ENCODE peak calls at places on chromosomes 7 and 10, in five cellular contexts. J is aorta, F is SJSA1, P is psoas muscle, A is esophagus squamous epithelium. Q is an unnamed sample.

GRCh38 chr10:78852856-78853255 is 215.9 kb upstream of the ZMIZ1 start:
- DNase-seq in J (no peak), F (no peak), P (no peak), A (no peak), Q (no peak)

GRCh38 chr7:152851881-152852417 is 92.4 kb downstream of the ACTR3B start:
- DNase-seq in J (no peak), F (no peak), P (no peak), A (no peak), Q (no peak)

GRCh38 chr10:108911814-108912541 is 1011.3 kb downstream of the XPNPEP1 start:
- DNase-seq in J (peak), F (peak), P (peak), A (no peak), Q (no peak)

GRCh38 chr7:71132521-71133231 is 732 bp downstream of the GALNT17 start:
- DNase-seq in J (peak), F (no peak), P (no peak), A (no peak), Q (no peak)

GRCh38 chr10:65581426-65582026 is 1344.3 kb upstream of the LRRTM3 start:
- DNase-seq in J (peak), F (no peak), P (no peak), A (no peak), Q (no peak)

GRCh38 chr10:34262965-34263364 is 552.1 kb downstream of the PARD3 start:
- DNase-seq in J (no peak), F (no peak), P (no peak), A (no peak), Q (no peak)

GRCh38 chr10:59748834-59749233 is 4.4 kb downstream of the MRLN start:
- DNase-seq in J (no peak), F (no peak), P (no peak), A (no peak), Q (no peak)

GRCh38 chr7:27753863-27754262 is 13.9 kb downstream of the TAX1BP1 start:
- DNase-seq in J (no peak), F (no peak), P (no peak), A (no peak), Q (no peak)

GRCh38 chr10:125169915-125170314 is 9.6 kb upstream of the CTBP2 start:
- DNase-seq in J (no peak), F (no peak), P (no peak), A (no peak), Q (no peak)

GRCh38 chr7:128030263-128030998 is 806 bp downstream of the LRRC4 start:
- DNase-seq in J (no peak), F (no peak), P (no peak), A (no peak), Q (no peak)

GRCh38 chr7:99092064-99092720 is 51.7 kb downstream of the SMURF1 start:
- DNase-seq in J (no peak), F (no peak), P (no peak), A (no peak), Q (no peak)

GRCh38 chr7:491958-492713 is 27.5 kb downstream of the PDGFA start:
- DNase-seq in J (peak), F (no peak), P (peak), A (no peak), Q (no peak)

GRCh38 chr7:119935418-119936025 is 337.5 kb upstream of the KCND2 start:
- DNase-seq in J (no peak), F (no peak), P (no peak), A (no peak), Q (no peak)

GRCh38 chr10:100624298-100624697 is 88.6 kb downstream of the HIF1AN start:
- DNase-seq in J (peak), F (no peak), P (no peak), A (no peak), Q (no peak)

GRCh38 chr7:2105917-2106316 is 126.8 kb downstream of the MAD1L1 start:
- DNase-seq in J (no peak), F (no peak), P (no peak), A (no peak), Q (no peak)

GRCh38 chr10:12907651-12908050 is 93.9 kb downstream of the CCDC3 start:
- DNase-seq in J (peak), F (no peak), P (no peak), A (no peak), Q (no peak)

GRCh38 chr7:141272417-141272816 is 198.6 kb downstream of the TMEM178B start:
- DNase-seq in J (no peak), F (no peak), P (no peak), A (no peak), Q (no peak)

GRCh38 chr10:126497672-126498071 is 109.4 kb upstream of the ADAM12 start:
- DNase-seq in J (no peak), F (no peak), P (no peak), A (no peak), Q (no peak)

GRCh38 chr7:1100886-1101579 is 13.1 kb downstream of the GPER1 start:
- DNase-seq in J (no peak), F (no peak), P (peak), A (no peak), Q (no peak)

GRCh38 chr7:78490526-78490925 is 692.0 kb downstream of the PHTF2 start:
- DNase-seq in J (no peak), F (no peak), P (no peak), A (no peak), Q (no peak)

GRCh38 chr7:149198161-149198816 is 2.9 kb downstream of the ZNF282 start:
- DNase-seq in J (no peak), F (no peak), P (peak), A (no peak), Q (no peak)

GRCh38 chr7:149196151-149196704 is 882 bp downstream of the ZNF282 start:
- DNase-seq in J (no peak), F (no peak), P (no peak), A (no peak), Q (no peak)

GRCh38 chr7:149197675-149198074 is 2.3 kb downstream of the ZNF282 start:
- DNase-seq in J (no peak), F (no peak), P (no peak), A (no peak), Q (no peak)

GRCh38 chr7:149196705-149197171 is 1.4 kb downstream of the ZNF282 start:
- DNase-seq in J (no peak), F (no peak), P (no peak), A (no peak), Q (no peak)

DNA sequence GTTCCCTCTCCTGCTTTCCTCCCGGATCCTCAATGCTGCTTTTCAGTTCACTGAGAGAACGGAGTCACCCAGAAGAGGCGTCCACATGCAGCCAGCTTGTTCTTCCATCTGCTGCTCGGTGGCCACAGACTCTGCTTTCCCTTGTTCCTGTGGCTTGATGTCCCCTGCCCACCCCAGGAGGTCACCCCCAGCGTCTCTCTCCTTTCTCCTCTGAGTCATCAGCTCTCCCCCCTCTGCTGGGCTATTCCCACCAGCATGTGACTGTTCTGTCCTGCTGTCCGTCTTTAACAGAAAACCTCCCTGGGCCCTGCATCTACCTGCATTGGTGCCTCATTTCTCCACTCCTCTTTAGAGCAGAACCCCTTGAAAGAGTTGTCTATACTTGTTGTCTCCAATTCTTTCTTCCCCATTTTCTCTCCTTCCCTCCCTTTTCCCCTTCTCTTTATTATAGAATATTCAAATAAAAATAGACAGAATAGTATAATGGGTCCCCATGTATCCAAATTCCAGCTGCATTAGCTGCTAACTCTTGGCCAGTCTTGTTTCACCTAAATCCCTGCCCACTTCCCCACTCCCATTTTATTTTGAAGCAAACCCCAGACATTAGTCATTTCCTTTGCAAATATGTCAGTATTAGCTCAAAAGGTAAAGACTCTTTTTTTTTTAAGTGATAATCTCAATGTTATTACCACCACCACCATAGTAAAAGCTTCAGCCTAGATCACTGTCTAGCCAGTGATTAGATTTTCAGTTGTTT is 4.1 kb downstream of the ZNF282 start:
- DNase-seq in J (no peak), F (no peak), P (peak), A (no peak), Q (no peak)
- H3K27ac ChIP-seq in J (no peak), F (no peak), P (no peak), A (no peak), Q (no peak)

GRCh38 chr10:87550741-87551140 is 46.0 kb downstream of the MINPP1 start:
- DNase-seq in J (no peak), F (no peak), P (no peak), A (no peak), Q (no peak)
- H3K27ac ChIP-seq in J (no peak), F (no peak), P (no peak), A (no peak), Q (no peak)

DNA sequence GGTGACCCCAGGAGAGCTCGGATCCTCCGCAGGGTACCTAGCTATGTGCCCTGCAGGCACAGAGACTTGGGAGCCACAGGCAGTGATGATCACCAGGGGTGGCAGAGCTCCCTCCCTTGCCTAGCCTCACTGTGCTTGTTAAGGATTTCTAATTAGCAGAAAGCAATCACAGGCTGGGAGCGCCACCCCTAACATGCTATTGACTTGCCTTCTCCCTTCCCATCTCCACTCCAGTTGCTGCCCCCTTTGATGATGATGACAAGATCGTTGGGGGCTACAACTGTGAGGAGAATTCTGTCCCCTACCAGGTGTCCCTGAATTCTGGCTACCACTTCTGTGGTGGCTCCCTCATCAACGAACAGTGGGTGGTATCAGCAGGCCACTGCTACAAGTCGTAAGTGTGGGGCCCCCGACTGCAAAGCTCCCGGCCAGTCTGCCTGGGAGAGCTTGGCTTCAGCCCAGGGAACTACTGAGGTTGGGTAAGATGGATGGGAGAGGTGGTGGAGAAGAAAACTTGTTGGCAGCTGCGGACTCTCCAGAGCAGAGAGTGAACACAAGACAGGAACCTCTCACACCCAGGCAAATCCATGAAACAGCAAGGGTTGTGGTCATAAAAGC is 1.2 kb downstream of the PRSS1 start:
- DNase-seq in J (no peak), F (no peak), P (no peak), A (no peak), Q (no peak)
- H3K27ac ChIP-seq in J (no peak), F (no peak), P (no peak), A (no peak), Q (no peak)

DNA sequence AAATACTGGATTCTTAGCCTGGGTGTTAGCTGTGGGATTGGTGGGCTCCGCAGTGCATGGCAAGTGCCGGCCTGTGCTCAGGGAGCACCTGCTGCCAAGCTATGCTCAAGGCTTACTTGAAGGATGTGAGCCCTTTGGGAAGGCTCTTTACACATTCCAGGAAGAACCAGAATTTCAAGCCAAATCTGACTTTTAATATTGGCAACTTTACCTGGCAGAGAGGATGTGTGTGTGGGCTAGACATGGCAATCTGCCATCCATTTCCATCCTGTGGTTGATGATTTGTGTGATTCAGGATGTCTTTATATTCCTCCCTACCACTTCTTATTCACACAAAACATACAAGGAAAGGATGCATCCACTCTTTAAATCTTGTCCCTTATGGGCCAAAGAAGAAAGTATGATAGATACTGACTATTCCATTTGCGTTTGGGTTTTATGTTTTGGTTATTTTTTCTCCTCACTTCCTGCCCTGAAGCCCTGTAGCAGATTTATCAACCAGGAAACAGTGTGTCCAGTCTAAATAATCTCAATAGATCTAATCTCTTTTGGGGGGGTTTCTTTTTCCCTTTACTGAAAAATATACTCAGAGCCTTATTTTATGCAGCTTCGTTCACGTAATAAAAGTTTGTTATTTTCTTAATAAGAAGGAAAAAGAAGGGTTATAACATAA is 247.1 kb downstream of the COBL start:
- DNase-seq in J (no peak), F (no peak), P (no peak), A (no peak), Q (no peak)
- H3K27ac ChIP-seq in J (no peak), F (no peak), P (no peak), A (no peak), Q (peak)

GRCh38 chr10:103168436-103168835 is 24.6 kb downstream of the NT5C2 start:
- DNase-seq in J (no peak), F (no peak), P (no peak), A (no peak), Q (no peak)
- H3K27ac ChIP-seq in J (no peak), F (no peak), P (no peak), A (peak), Q (no peak)

DNA sequence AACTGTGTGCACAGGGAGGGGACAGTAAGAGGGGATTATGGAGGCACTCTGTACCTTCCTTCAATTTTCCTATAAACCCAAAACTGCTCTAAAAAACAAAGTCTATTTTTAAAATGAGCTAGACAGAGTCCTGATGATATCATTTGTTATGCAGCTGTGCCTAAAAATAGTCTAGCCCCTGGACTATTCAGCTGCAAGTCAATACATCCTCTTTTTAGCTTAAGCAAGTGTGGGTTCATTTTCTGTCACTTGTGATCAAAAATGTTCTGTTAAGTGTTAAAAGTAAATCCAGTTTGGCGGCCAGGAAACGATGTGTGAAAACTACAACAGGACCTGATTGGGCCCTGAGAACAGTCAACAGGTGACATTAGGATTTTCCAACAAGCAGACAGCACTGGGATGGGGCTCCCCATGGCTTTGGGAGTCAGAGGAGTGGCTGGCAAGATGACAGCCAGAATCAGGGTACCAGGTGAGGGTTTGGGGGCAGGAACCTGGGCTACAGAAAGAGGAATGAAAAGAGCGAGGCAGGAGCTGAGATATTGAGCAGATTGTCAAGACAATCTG is 33.9 kb downstream of the FAM107B start:
- DNase-seq in J (no peak), F (no peak), P (no peak), A (no peak), Q (no peak)
- H3K27ac ChIP-seq in J (peak), F (no peak), P (no peak), A (no peak), Q (peak)

GRCh38 chr10:102310356-102311024 is 65.2 kb downstream of the GBF1 start:
- DNase-seq in J (no peak), F (peak), P (no peak), A (no peak), Q (no peak)

GRCh38 chr10:102311025-102311420 is 65.7 kb downstream of the GBF1 start:
- DNase-seq in J (no peak), F (no peak), P (no peak), A (no peak), Q (no peak)

GRCh38 chr10:102314801-102315200 is 69.5 kb downstream of the GBF1 start:
- DNase-seq in J (no peak), F (no peak), P (no peak), A (no peak), Q (no peak)

GRCh38 chr10:102313221-102313896 is 68.0 kb downstream of the GBF1 start:
- DNase-seq in J (no peak), F (no peak), P (no peak), A (no peak), Q (no peak)

GRCh38 chr10:102312683-102313082 is 67.4 kb downstream of the GBF1 start:
- DNase-seq in J (no peak), F (no peak), P (no peak), A (no peak), Q (no peak)
- H3K27ac ChIP-seq in J (no peak), F (no peak), P (peak), A (no peak), Q (no peak)

DNA sequence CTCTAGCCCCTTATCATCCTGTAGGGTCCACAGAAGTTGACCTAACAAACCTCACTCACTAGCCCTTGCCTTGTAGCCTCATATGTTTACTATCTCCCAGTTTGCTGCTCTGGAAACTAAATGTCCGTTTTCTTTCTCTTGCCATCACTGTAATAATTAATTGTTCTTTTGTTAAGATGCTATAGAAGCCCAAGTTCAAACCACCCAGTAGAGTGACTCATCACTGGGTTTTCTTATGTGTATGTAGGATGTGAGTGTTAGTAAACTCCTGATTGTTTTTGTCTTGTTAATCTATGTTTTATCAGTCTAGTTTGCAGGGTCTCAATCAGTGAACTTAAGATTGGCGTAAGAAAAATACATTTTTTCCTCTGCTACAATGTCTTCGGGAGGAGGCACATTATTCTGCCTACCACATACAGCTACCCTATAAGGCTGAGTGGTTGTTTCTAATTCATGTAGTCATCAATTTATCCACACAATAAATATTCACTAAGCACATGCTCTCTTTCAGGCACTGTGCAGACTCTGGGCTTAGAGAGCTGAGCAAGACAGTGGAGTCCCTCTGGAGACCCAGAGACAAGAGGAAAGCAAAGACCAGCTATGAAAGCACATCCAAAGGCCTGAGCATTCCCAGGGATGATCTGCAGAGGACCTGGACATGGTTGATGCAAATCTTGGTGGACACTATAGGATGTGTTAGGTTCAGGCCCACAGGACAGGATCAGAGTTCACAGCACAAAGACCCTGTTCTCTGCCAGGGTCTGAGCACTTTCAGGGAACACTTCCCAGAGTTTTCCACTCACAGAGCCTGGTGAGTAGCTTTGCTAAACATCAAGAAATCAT is 474.1 kb upstream of the AKR1E2 start:
- DNase-seq in J (no peak), F (no peak), P (no peak), A (no peak), Q (no peak)
- H3K27ac ChIP-seq in J (no peak), F (peak), P (no peak), A (no peak), Q (no peak)

DNA sequence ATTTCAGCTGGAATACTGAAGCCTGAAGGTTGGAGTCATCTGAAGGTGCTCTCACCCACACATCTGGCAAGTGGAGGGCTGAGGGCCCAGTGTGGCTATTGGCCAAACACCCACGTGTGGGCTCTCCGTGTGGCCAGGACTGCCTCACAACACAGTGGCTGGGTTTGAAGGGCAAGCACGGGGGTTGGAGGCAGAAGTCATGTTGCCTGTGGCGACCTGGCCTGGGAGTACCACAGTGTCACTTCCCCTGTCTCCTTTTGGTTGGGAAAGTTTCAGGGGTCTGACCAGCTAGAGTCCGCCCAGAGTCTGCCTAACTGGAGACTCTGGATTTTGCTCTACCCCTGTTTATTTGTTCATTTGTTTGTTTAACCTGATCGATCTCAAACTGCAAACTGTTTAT is 169.5 kb downstream of the DNAJB6 start:
- DNase-seq in J (peak), F (peak), P (peak), A (no peak), Q (no peak)
- H3K27ac ChIP-seq in J (no peak), F (no peak), P (no peak), A (no peak), Q (no peak)

GRCh38 chr10:121240011-121240410 is 358.2 kb downstream of the FGFR2 start:
- DNase-seq in J (no peak), F (no peak), P (no peak), A (no peak), Q (no peak)
- H3K27ac ChIP-seq in J (no peak), F (no peak), P (no peak), A (no peak), Q (no peak)

Q was measured in substantia nigra.